ENCODE peak calls at places on chromosomes 11 and 22, in nine cellular contexts. D is NCI-H1092 treated with DMSO at 0.1 percent for 48 hours; W is ELR; P is astrocyte of the hippocampus; I is activated CD4-positive, alpha-beta memory T cell treated with anti-CD3 and anti-CD28 coated beads, Interleukin-2, amount 10 ng/mL, durations not matched to agents 7 days and 5 days; G is brain microvascular endothelial cell; C is OCI-LY7; R is fibroblast of the aortic adventitia; U is endodermal cell. O is an unnamed sample.

GRCh38 chr11:107043242-107043991 is 25.1 kb upstream of the GUCY1A2 start:
- DNase-seq in R (peak), I (no peak), W (peak), G (peak), C (no peak), U (no peak), P (peak), D (no peak), O (peak)

GRCh38 chr22:20810645-20811044 is 36.7 kb downstream of the SERPIND1 start:
- DNase-seq in W (no peak), C (no peak), U (no peak), G (no peak), P (no peak), D (no peak), R (no peak), I (no peak), O (no peak)

GRCh38 chr11:33208150-33208549 is 46.9 kb upstream of the CSTF3 start:
- DNase-seq in P (no peak), I (no peak), U (no peak), W (no peak), C (no peak), R (no peak), D (no peak), G (no peak), O (no peak)

GRCh38 chr11:45664376-45665205 is 831 bp downstream of the CHST1 start:
- DNase-seq in C (no peak), R (no peak), W (no peak), I (no peak), G (no peak), P (peak), D (no peak), U (peak), O (no peak)

GRCh38 chr11:114191893-114192292 is 104.3 kb upstream of the NNMT start:
- DNase-seq in G (no peak), W (no peak), I (no peak), U (no peak), R (no peak), P (no peak), C (no peak), D (no peak), O (no peak)

GRCh38 chr11:57597461-57597892 is at the start of gene SERPING1:
- DNase-seq in G (no peak), W (no peak), U (peak), P (no peak), R (peak), C (no peak), I (no peak), D (no peak), O (no peak)

GRCh38 chr11:8332196-8332595 is 68.5 kb upstream of the LMO1 start:
- DNase-seq in W (no peak), P (no peak), G (no peak), R (no peak), C (peak), I (no peak), U (no peak), D (no peak), O (no peak)

GRCh38 chr11:9004310-9004945 is 627 bp upstream of the NRIP3 start:
- DNase-seq in R (no peak), U (peak), I (no peak), D (peak), C (no peak), G (no peak), P (peak), W (no peak), O (no peak)

GRCh38 chr11:103953797-103954495 is 82.5 kb upstream of the DDI1 start:
- DNase-seq in G (no peak), D (no peak), C (no peak), I (no peak), P (no peak), W (no peak), R (no peak), U (no peak), O (no peak)

GRCh38 chr11:17762309-17762974 is 27.9 kb downstream of the KCNC1 start:
- DNase-seq in W (peak), D (no peak), P (no peak), C (peak), G (no peak), R (no peak), U (no peak), I (no peak), O (peak)

GRCh38 chr22:33519140-33519973 is 400.9 kb downstream of the LARGE1 start:
- DNase-seq in G (peak), R (peak), P (peak), U (peak), W (no peak), I (no peak), C (peak), D (peak), O (no peak)

GRCh38 chr11:66918751-66919150 is 39.4 kb downstream of the PC start:
- DNase-seq in P (no peak), G (no peak), R (no peak), C (no peak), I (no peak), D (no peak), U (no peak), W (no peak), O (no peak)

GRCh38 chr11:33970984-33971466 is 79.1 kb upstream of the LMO2 start:
- DNase-seq in I (no peak), D (peak), C (peak), U (peak), W (peak), R (peak), G (peak), P (peak), O (peak)

GRCh38 chr11:10401275-10401674 is 53.8 kb upstream of the AMPD3 start:
- DNase-seq in I (no peak), U (peak), P (no peak), C (no peak), G (no peak), W (no peak), R (peak), D (no peak), O (no peak)

GRCh38 chr11:28209906-28210305 is 101.7 kb downstream of the METTL15 start:
- DNase-seq in R (peak), P (no peak), U (no peak), I (no peak), W (no peak), G (no peak), D (no peak), C (no peak), O (no peak)

GRCh38 chr11:16322190-16322589 is 34.2 kb downstream of the SOX6 start:
- DNase-seq in I (no peak), W (no peak), P (no peak), D (no peak), U (no peak), R (no peak), C (no peak), G (no peak), O (no peak)

GRCh38 chr11:107372439-107372838 is 85.2 kb downstream of the CWF19L2 start:
- DNase-seq in I (no peak), D (no peak), U (no peak), G (no peak), C (no peak), P (no peak), W (no peak), R (no peak), O (no peak)

GRCh38 chr11:84089072-84090057 is 803.2 kb upstream of the CCDC90B start:
- DNase-seq in R (no peak), U (no peak), P (peak), I (no peak), D (peak), G (no peak), W (no peak), C (no peak), O (no peak)